ENCODE peak calls at places on chromosomes 11 and 22, in four cellular contexts. Y is smooth muscle cell of the brain vasculature, E is Kasumi-1, W is heart left ventricle. V is an unnamed sample.

GRCh38 chr22:49139492-49140151 is 688.1 kb downstream of the BRD1 start:
- DNase-seq in Y (no peak), E (no peak), W (peak; percentile 44), V (no peak)

GRCh38 chr22:28967163-28967562 is 83.8 kb downstream of the ZNRF3 start:
- DNase-seq in Y (no peak), E (no peak), W (no peak), V (no peak)

GRCh38 chr11:62122076-62122475 is 1.7 kb upstream of the INCENP start:
- DNase-seq in Y (no peak), E (peak; percentile 69), W (no peak), V (no peak)

GRCh38 chr11:85414175-85414574 is 213.0 kb downstream of the DLG2 start:
- DNase-seq in Y (no peak), E (no peak), W (no peak), V (no peak)

GRCh38 chr22:20087319-20088262 is 7.5 kb downstream of the DGCR8 start:
- DNase-seq in Y (no peak), E (no peak), W (no peak), V (no peak)

GRCh38 chr22:20080445-20080775 is 369 bp downstream of the DGCR8 start:
- DNase-seq in Y (no peak), E (peak; percentile 12), W (peak; percentile 79), V (no peak)

GRCh38 chr11:111395081-111395480 is 16.0 kb upstream of the POU2AF1 start:
- DNase-seq in Y (no peak), E (no peak), W (no peak), V (no peak)

GRCh38 chr11:18706330-18707243 is 8.0 kb downstream of the TMEM86A start:
- DNase-seq in Y (no peak), E (no peak), W (no peak), V (no peak)

GRCh38 chr11:83566948-83567347 is 280.8 kb upstream of the CCDC90B start:
- DNase-seq in Y (no peak), E (no peak), W (no peak), V (peak; percentile 4)

GRCh38 chr11:96267490-96268010 is 75.4 kb downstream of the MAML2 start:
- DNase-seq in Y (no peak), E (no peak), W (no peak), V (no peak)

GRCh38 chr11:95680169-95680929 is 109.2 kb downstream of the FAM76B start:
- DNase-seq in Y (no peak), E (no peak), W (no peak), V (peak; percentile 12)

GRCh38 chr11:65553301-65554001 is 4.7 kb downstream of the LTBP3 start:
- DNase-seq in Y (no peak), E (peak; percentile 53), W (no peak), V (no peak)

V was measured in HFF-Myc.